ENCODE peak calls at places on chromosomes 1 and 21, in ten cellular contexts. Q, C, O, J, N, P, F, V, I and S are unnamed samples.

GRCh38 chr21:31921079-31921478 is 48.3 kb downstream of the HUNK start:
- DNase-seq in I (no peak), Q (no peak), N (no peak), V (no peak), O (no peak), F (no peak), J (no peak), P (no peak), C (no peak), S (no peak)

GRCh38 chr1:161382214-161383019 is 14.7 kb upstream of the CFAP126 start:
- DNase-seq in P (peak; percentile 33), V (no peak), F (peak; percentile 16), O (no peak), N (no peak), C (peak; percentile 45), J (no peak), Q (no peak), I (no peak), S (no peak)

GRCh38 chr21:31905444-31906400 is 32.9 kb downstream of the HUNK start:
- DNase-seq in I (no peak), Q (no peak), N (no peak), F (no peak), O (no peak), C (no peak), P (no peak), V (no peak), J (no peak), S (no peak)

GRCh38 chr1:178451529-178451928 is 45.2 kb downstream of the CLEC20A start:
- DNase-seq in N (no peak), J (no peak), C (no peak), P (no peak), I (no peak), F (no peak), O (no peak), Q (no peak), V (no peak), S (no peak)

GRCh38 chr1:160116277-160117147 is 953 bp downstream of the ATP1A2 start:
- DNase-seq in P (no peak), F (no peak), I (no peak), J (no peak), V (no peak), Q (no peak), C (no peak), N (no peak), O (no peak), S (no peak)

GRCh38 chr1:174110053-174110452 is 49.3 kb upstream of the RABGAP1L start:
- DNase-seq in F (no peak), J (no peak), P (no peak), O (no peak), V (no peak), C (no peak), Q (no peak), N (no peak), I (no peak), S (no peak)

GRCh38 chr21:42833859-42834729 is 45.2 kb downstream of the WDR4 start:
- DNase-seq in J (peak; percentile 62), F (no peak), C (no peak), P (peak; percentile 20), Q (peak; percentile 17), I (no peak), O (peak; percentile 37), V (no peak), N (peak; percentile 47), S (peak; percentile 63)

GRCh38 chr21:34270406-34270805 is 93.4 kb upstream of the KCNE2 start:
- DNase-seq in F (no peak), P (no peak), I (no peak), V (no peak), Q (no peak), O (no peak), J (no peak), C (no peak), N (no peak), S (no peak)

GRCh38 chr1:60088620-60089155 is 15.1 kb upstream of the C1orf87 start:
- DNase-seq in V (no peak), I (no peak), P (no peak), Q (no peak), N (no peak), O (no peak), C (no peak), F (no peak), J (no peak), S (no peak)

GRCh38 chr1:23100074-23100748 is 68.4 kb downstream of the LUZP1 start:
- DNase-seq in Q (peak; percentile 30), J (no peak), I (no peak), V (no peak), F (no peak), N (no peak), O (peak; percentile 76), C (no peak), P (no peak), S (no peak)

GRCh38 chr1:46969014-46969619 is 27.8 kb upstream of the CYP4A11 start:
- DNase-seq in C (no peak), Q (no peak), F (no peak), I (no peak), O (no peak), V (no peak), J (no peak), N (no peak), P (peak; percentile 14), S (no peak)

GRCh38 chr1:76901158-76901767 is 34.0 kb downstream of the ST6GALNAC5 start:
- DNase-seq in N (no peak), P (peak; percentile 25), O (no peak), J (no peak), C (peak; percentile 54), Q (no peak), V (no peak), F (peak; percentile 5), I (peak; percentile 9), S (no peak)

GRCh38 chr1:188023206-188023605 is 1194.5 kb downstream of the PLA2G4A start:
- DNase-seq in J (no peak), F (no peak), V (no peak), O (no peak), N (no peak), Q (no peak), I (no peak), P (no peak), C (no peak), S (no peak)

GRCh38 chr1:2797741-2798016 is 3.8 kb downstream of the TTC34 start:
- DNase-seq in O (peak; percentile 10), F (no peak), J (no peak), C (no peak), I (no peak), V (no peak), N (no peak), Q (no peak), P (no peak), S (no peak)

GRCh38 chr1:244962140-244962539 is 97.8 kb upstream of the HNRNPU start:
- DNase-seq in I (no peak), N (no peak), F (no peak), C (no peak), P (no peak), V (no peak), O (no peak), J (no peak), Q (no peak), S (no peak)

GRCh38 chr1:206568256-206568655 is 44.0 kb downstream of the EIF2D start:
- DNase-seq in Q (no peak), P (no peak), J (no peak), F (no peak), V (no peak), C (no peak), I (no peak), N (no peak), O (no peak), S (peak; percentile 86)

GRCh38 chr1:25501235-25502058 is 42.0 kb upstream of the LDLRAP1 start:
- DNase-seq in J (no peak), F (peak; percentile 47), Q (no peak), I (no peak), V (peak; percentile 16), C (peak; percentile 16), O (peak; percentile 46), N (no peak), P (peak; percentile 58), S (no peak)

GRCh38 chr1:46188295-46189030 is 9.8 kb downstream of the POMGNT1 start:
- DNase-seq in J (no peak), V (peak; percentile 55), P (peak; percentile 56), C (no peak), N (no peak), Q (peak; percentile 61), I (no peak), O (no peak), F (peak; percentile 75), S (no peak)

GRCh38 chr1:100921110-100921706 is 25.3 kb downstream of the SLC30A7 start:
- DNase-seq in O (no peak), P (peak; percentile 16), V (no peak), F (peak; percentile 18), J (no peak), Q (no peak), C (peak; percentile 22), I (no peak), N (no peak), S (no peak)

GRCh38 chr1:65147424-65148177 is 402 bp upstream of the AK4 start:
- DNase-seq in C (no peak), J (peak; percentile 79), O (peak; percentile 69), V (peak; percentile 62), I (no peak), P (peak; percentile 85), N (no peak), Q (peak; percentile 71), F (peak; percentile 46), S (peak; percentile 81)
- TF ChIP-seq POLR2A in C (no peak), J (no peak), O (no peak), V (no peak), I (no peak), P (no peak), N (no peak), Q (no peak), F (peak; percentile 27), S (no peak)

GRCh38 chr1:242449211-242449610 is 75.3 kb downstream of the PLD5 start:
- DNase-seq in C (no peak), P (no peak), O (no peak), N (no peak), J (no peak), I (no peak), V (no peak), F (no peak), Q (no peak), S (no peak)
- H3K4me1 ChIP-seq in C (no peaks in the 10 kb centered on the region), P (no peaks in the 10 kb centered on the region), O (no peaks in the 10 kb centered on the region), N (no peaks in the 10 kb centered on the region), J (no peaks in the 10 kb centered on the region), I (no peaks in the 10 kb centered on the region), V (no peaks in the 10 kb centered on the region), F (no peaks in the 10 kb centered on the region), Q (no peaks in the 10 kb centered on the region), S (no peaks in the 10 kb centered on the region)

GRCh38 chr1:229782469-229782868 is 156.4 kb downstream of the URB2 start:
- DNase-seq in F (no peak), C (no peak), O (no peak), P (no peak), V (no peak), J (no peak), Q (no peak), I (no peak), N (no peak), S (no peak)
- TF ChIP-seq POLR2AphosphoS5 in F (no peak), C (no peak), O (no peak), P (no peak), V (no peak), J (no peak), Q (no peak), I (no peak), N (no peak), S (no peak)

DNA sequence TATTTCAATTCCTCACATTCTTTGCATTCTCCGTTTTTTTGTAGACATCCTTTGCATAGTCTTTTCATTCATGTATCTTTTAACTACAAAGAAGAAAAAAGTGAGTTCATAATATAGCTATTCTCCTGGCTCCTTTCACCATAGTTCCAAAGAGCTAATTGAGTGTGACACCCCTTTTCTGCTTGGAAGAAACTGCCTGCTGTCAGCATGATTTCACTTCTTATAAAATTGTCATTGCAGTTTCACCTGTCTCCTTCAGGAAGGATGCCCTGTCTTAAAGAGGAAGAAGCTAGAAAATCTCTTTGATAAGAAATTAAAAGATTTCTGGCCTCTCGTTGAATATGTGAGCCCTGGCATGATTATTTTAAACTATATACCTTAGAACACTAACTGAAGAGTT is 991.1 kb downstream of the KCNT2 start:
- DNase-seq in I (no peak), Q (no peak), F (no peak), V (no peak), P (no peak), N (no peak), C (no peak), J (no peak), O (no peak), S (no peak)
- TF ChIP-seq POLR2A in I (no peak), Q (no peak), F (no peak), V (no peak), P (no peak), N (no peak), C (no peak), J (no peak), O (no peak), S (no peak)